ENCODE peak calls at places on chromosomes 2 and 18, in six cellular contexts. H is GOT3, I is posterior cingulate gyrus, C is NCI-H1105, U is substantia nigra, K is HS-5. A is an unnamed sample.

GRCh38 chr2:44620189-44620990 is 258.6 kb downstream of the CAMKMT start:
- DNase-seq in H (no peak), I (no peak), C (no peak), U (no peak), K (no peak), A (no peak)

GRCh38 chr2:132424526-132425121 is 8.0 kb downstream of the GPR39 start:
- DNase-seq in H (no peak), I (no peak), C (no peak), U (no peak), K (no peak), A (no peak)

GRCh38 chr2:27233341-27233740 is 16.2 kb downstream of the CAD start:
- DNase-seq in H (no peak), I (no peak), C (no peak), U (no peak), K (no peak), A (no peak)

GRCh38 chr2:101418704-101419663 is 31.7 kb upstream of the CREG2 start:
- DNase-seq in H (no peak), I (no peak), C (peak), U (no peak), K (no peak), A (no peak)

GRCh38 chr2:71943238-71944182 is 204.2 kb downstream of the CYP26B1 start:
- DNase-seq in H (no peak), I (peak), C (no peak), U (no peak), K (no peak), A (peak)

GRCh38 chr2:210546424-210547223 is 9.8 kb upstream of the CPS1 start:
- DNase-seq in H (no peak), I (no peak), C (no peak), U (no peak), K (no peak), A (no peak)

GRCh38 chr2:239870863-239871262 is 154.3 kb downstream of the NDUFA10 start:
- DNase-seq in H (no peak), I (no peak), C (no peak), U (no peak), K (no peak), A (no peak)

GRCh38 chr18:78021196-78021595 is 771.5 kb downstream of the GALR1 start:
- DNase-seq in H (no peak), I (no peak), C (no peak), U (no peak), K (no peak), A (no peak)

GRCh38 chr2:172555522-172556283 is at the start of gene PDK1:
- DNase-seq in H (peak), I (peak), C (peak), U (peak), K (peak), A (peak)

GRCh38 chr2:20597868-20598183 is 53.1 kb downstream of the HS1BP3 start:
- DNase-seq in H (no peak), I (no peak), C (no peak), U (no peak), K (no peak), A (no peak)

GRCh38 chr2:216936954-216937357 is 77.1 kb upstream of the TNP1 start:
- DNase-seq in H (no peak), I (no peak), C (no peak), U (no peak), K (no peak), A (no peak)

GRCh38 chr2:64645014-64645418 is 8.7 kb downstream of the SERTAD2 start:
- DNase-seq in H (no peak), I (no peak), C (peak), U (no peak), K (no peak), A (no peak)

GRCh38 chr2:174180165-174180724 is 68.1 kb downstream of the OLA1 start:
- DNase-seq in H (no peak), I (no peak), C (no peak), U (no peak), K (no peak), A (no peak)

GRCh38 chr2:127700527-127701192 is 637 bp upstream of the SFT2D3 start:
- DNase-seq in H (no peak), I (no peak), C (no peak), U (no peak), K (no peak), A (no peak)

GRCh38 chr18:49878996-49879585 is 65.8 kb upstream of the ACAA2 start:
- DNase-seq in H (no peak), I (peak), C (no peak), U (no peak), K (no peak), A (no peak)

GRCh38 chr2:149075065-149075464 is 36.6 kb downstream of the LYPD6B start:
- DNase-seq in H (no peak), I (no peak), C (no peak), U (no peak), K (no peak), A (no peak)

GRCh38 chr2:20040489-20041172 is 10.8 kb downstream of the LAPTM4A start:
- DNase-seq in H (no peak), I (no peak), C (no peak), U (no peak), K (peak), A (no peak)

GRCh38 chr2:51420521-51420920 is 388.6 kb upstream of the NRXN1 start:
- DNase-seq in H (no peak), I (no peak), C (no peak), U (no peak), K (no peak), A (no peak)

GRCh38 chr18:2316686-2317308 is 254.5 kb downstream of the METTL4 start:
- DNase-seq in H (no peak), I (no peak), C (no peak), U (no peak), K (no peak), A (no peak)

GRCh38 chr2:233208382-233209116 is 42.9 kb upstream of the ATG16L1 start:
- DNase-seq in H (no peak), I (no peak), C (no peak), U (no peak), K (no peak), A (no peak)

GRCh38 chr18:57505231-57505630 is 70.1 kb downstream of the ONECUT2 start:
- DNase-seq in H (no peak), I (no peak), C (no peak), U (no peak), K (no peak), A (no peak)

GRCh38 chr18:3605562-3606443 is 155.8 kb downstream of the TGIF1 start:
- DNase-seq in H (no peak), I (no peak), C (no peak), U (no peak), K (no peak), A (no peak)

GRCh38 chr2:80303006-80303741 is 1.4 kb downstream of the LRRTM1 start:
- DNase-seq in H (no peak), I (peak), C (no peak), U (no peak), K (no peak), A (peak)

GRCh38 chr2:168780671-168781071 is 21.8 kb upstream of the NOSTRIN start:
- DNase-seq in H (no peak), I (no peak), C (no peak), U (no peak), K (no peak), A (no peak)

GRCh38 chr2:239544846-239545465 is 144.1 kb upstream of the HDAC4 start:
- DNase-seq in H (no peak), I (no peak), C (no peak), U (no peak), K (no peak), A (no peak)

A was measured in occipital lobe.